ENCODE peak calls at places on chromosome 10, in eight cellular contexts. P is NCI-H187, W is GM04504, V is foreskin fibroblast, D is choroid plexus epithelial cell, J is naive B cell, R is kidney epithelial cell, L is Right ventricle myocardium superior. X is an unnamed sample.

GRCh38 chr10:47053399-47053798 is 142.2 kb downstream of the PTPN20 start:
- DNase-seq in P (no peak), W (no peak), V (no peak), D (no peak), J (no peak), R (no peak), L (no peak), X (no peak)

GRCh38 chr10:102758226-102758932 is 14.6 kb downstream of the WBP1L start:
- DNase-seq in P (no peak), W (no peak), V (no peak), D (no peak), J (no peak), R (no peak), L (no peak), X (no peak)

GRCh38 chr10:90930070-90930837 is 9.4 kb upstream of the ANKRD1 start:
- DNase-seq in P (no peak), W (peak), V (peak), D (peak), J (no peak), R (no peak), L (peak), X (no peak)

GRCh38 chr10:520402-520787 is 169.1 kb downstream of the DIP2C start:
- DNase-seq in P (no peak), W (no peak), V (no peak), D (peak), J (no peak), R (no peak), L (no peak), X (no peak)

GRCh38 chr10:93075369-93076221 is 1.9 kb downstream of the CYP26A1 start:
- DNase-seq in P (no peak), W (no peak), V (no peak), D (no peak), J (no peak), R (no peak), L (no peak), X (no peak)

GRCh38 chr10:100006241-100006886 is 3.4 kb downstream of the DNMBP start:
- DNase-seq in P (no peak), W (peak), V (peak), D (peak), J (no peak), R (peak), L (no peak), X (peak)

GRCh38 chr10:42997151-42997848 is 79.6 kb upstream of the RET start:
- DNase-seq in P (no peak), W (no peak), V (no peak), D (no peak), J (no peak), R (no peak), L (no peak), X (no peak)

GRCh38 chr10:58951087-58951486 is 225.4 kb upstream of the PHYHIPL start:
- DNase-seq in P (no peak), W (no peak), V (no peak), D (no peak), J (no peak), R (no peak), L (no peak), X (no peak)

X was measured in GM06990.